ENCODE peak calls at places on chromosomes 12 and 14, in seven cellular contexts. One of them, this sample, is unnamed.
A peak's percentile ranks its signal among the peaks of the same experiment; 100 is the strongest.

GRCh38 chr12:98894412-98895085 is 249.5 kb downstream of the APAF1 start:
- DNase-seq in ovary: no peak
- DNase-seq in tibial nerve: no peak
- DNase-seq in H1: peak; percentile 69
- DNase-seq in transverse colon: no peak
- DNase-seq in esophagus muscularis mucosa: no peak
- DNase-seq in A549: no peak
- DNase-seq in this sample: no peak

GRCh38 chr12:94207467-94208432 is 59.4 kb downstream of the PLXNC1 start:
- DNase-seq in ovary: no peak
- DNase-seq in tibial nerve: peak; percentile 14
- DNase-seq in H1: no peak
- DNase-seq in transverse colon: peak; percentile 41
- DNase-seq in esophagus muscularis mucosa: no peak
- DNase-seq in A549: no peak
- DNase-seq in this sample: no peak

GRCh38 chr12:55636116-55636655 is 506 bp upstream of the OR10P1 start:
- DNase-seq in ovary: no peak
- DNase-seq in tibial nerve: no peak
- DNase-seq in H1: no peak
- DNase-seq in transverse colon: no peak
- DNase-seq in esophagus muscularis mucosa: no peak
- DNase-seq in A549: no peak
- DNase-seq in this sample: no peak

GRCh38 chr12:15757553-15758255 is 31.5 kb downstream of the EPS8 start:
- DNase-seq in ovary: no peak
- DNase-seq in tibial nerve: no peak
- DNase-seq in H1: no peak
- DNase-seq in transverse colon: no peak
- DNase-seq in esophagus muscularis mucosa: no peak
- DNase-seq in A549: peak; percentile 92
- DNase-seq in this sample: peak; percentile 29

GRCh38 chr14:76564471-76565119 is 188.7 kb downstream of the ESRRB start:
- DNase-seq in ovary: no peak
- DNase-seq in tibial nerve: no peak
- DNase-seq in H1: no peak
- DNase-seq in transverse colon: no peak
- DNase-seq in esophagus muscularis mucosa: no peak
- DNase-seq in A549: peak; percentile 60
- DNase-seq in this sample: no peak

GRCh38 chr14:96098309-96098998 is 59.3 kb downstream of the C14orf132 start:
- DNase-seq in ovary: no peak
- DNase-seq in tibial nerve: no peak
- DNase-seq in H1: peak; percentile 75
- DNase-seq in transverse colon: no peak
- DNase-seq in esophagus muscularis mucosa: no peak
- DNase-seq in A549: peak; percentile 78
- DNase-seq in this sample: peak; percentile 56

GRCh38 chr12:67415473-67415872 is 146.3 kb downstream of the CAND1 start:
- DNase-seq in ovary: no peak
- DNase-seq in tibial nerve: peak; percentile 16
- DNase-seq in H1: no peak
- DNase-seq in transverse colon: no peak
- DNase-seq in esophagus muscularis mucosa: no peak
- DNase-seq in A549: peak; percentile 34
- DNase-seq in this sample: no peak

GRCh38 chr14:35438910-35439713 is 34.6 kb upstream of the NFKBIA start:
- DNase-seq in ovary: no peak
- DNase-seq in tibial nerve: no peak
- DNase-seq in H1: no peak
- DNase-seq in transverse colon: no peak
- DNase-seq in esophagus muscularis mucosa: peak; percentile 53
- DNase-seq in A549: peak; percentile 22
- DNase-seq in this sample: no peak

GRCh38 chr12:121357331-121357730 is 5.1 kb upstream of the ANAPC5 start:
- DNase-seq in ovary: no peak
- DNase-seq in tibial nerve: no peak
- DNase-seq in H1: no peak
- DNase-seq in transverse colon: no peak
- DNase-seq in esophagus muscularis mucosa: no peak
- DNase-seq in A549: no peak
- DNase-seq in this sample: no peak

GRCh38 chr12:130337476-130338303 is at the start of gene PIWIL1:
- DNase-seq in ovary: no peak
- DNase-seq in tibial nerve: no peak
- DNase-seq in H1: no peak
- DNase-seq in transverse colon: no peak
- DNase-seq in esophagus muscularis mucosa: no peak
- DNase-seq in A549: no peak
- DNase-seq in this sample: no peak

GRCh38 chr14:70168401-70168800 is 20.4 kb downstream of the SLC8A3 start:
- DNase-seq in ovary: no peak
- DNase-seq in tibial nerve: no peak
- DNase-seq in H1: no peak
- DNase-seq in transverse colon: no peak
- DNase-seq in esophagus muscularis mucosa: no peak
- DNase-seq in A549: no peak
- DNase-seq in this sample: no peak

GRCh38 chr12:15446798-15447197 is 124.5 kb downstream of the PTPRO start:
- DNase-seq in ovary: no peak
- DNase-seq in tibial nerve: no peak
- DNase-seq in H1: no peak
- DNase-seq in transverse colon: no peak
- DNase-seq in esophagus muscularis mucosa: no peak
- DNase-seq in A549: peak; percentile 25
- DNase-seq in this sample: no peak

GRCh38 chr14:70884595-70885342 is 22.5 kb upstream of the PCNX1 start:
- DNase-seq in ovary: no peak
- DNase-seq in tibial nerve: no peak
- DNase-seq in H1: no peak
- DNase-seq in transverse colon: no peak
- DNase-seq in esophagus muscularis mucosa: peak; percentile 79
- DNase-seq in A549: no peak
- DNase-seq in this sample: no peak

GRCh38 chr14:92596328-92596943 is 82.9 kb downstream of the RIN3 start:
- DNase-seq in ovary: no peak
- DNase-seq in tibial nerve: no peak
- DNase-seq in H1: no peak
- DNase-seq in transverse colon: no peak
- DNase-seq in esophagus muscularis mucosa: no peak
- DNase-seq in A549: no peak
- DNase-seq in this sample: no peak

GRCh38 chr14:59331217-59331616 is 134.0 kb downstream of the GPR135 start:
- DNase-seq in ovary: no peak
- DNase-seq in tibial nerve: no peak
- DNase-seq in H1: no peak
- DNase-seq in transverse colon: no peak
- DNase-seq in esophagus muscularis mucosa: no peak
- DNase-seq in A549: no peak
- DNase-seq in this sample: no peak

GRCh38 chr14:95514131-95515079 is 2.0 kb downstream of the SYNE3 start:
- DNase-seq in ovary: no peak
- DNase-seq in tibial nerve: no peak
- DNase-seq in H1: no peak
- DNase-seq in transverse colon: no peak
- DNase-seq in esophagus muscularis mucosa: no peak
- DNase-seq in A549: no peak
- DNase-seq in this sample: no peak

GRCh38 chr14:79665556-79665955 is 545.7 kb downstream of the DIO2 start:
- DNase-seq in ovary: no peak
- DNase-seq in tibial nerve: no peak
- DNase-seq in H1: no peak
- DNase-seq in transverse colon: no peak
- DNase-seq in esophagus muscularis mucosa: no peak
- DNase-seq in A549: no peak
- DNase-seq in this sample: no peak

GRCh38 chr12:94458882-94459772 is 540 bp downstream of the CEP83 start:
- DNase-seq in ovary: no peak
- DNase-seq in tibial nerve: peak; percentile 6
- DNase-seq in H1: no peak
- DNase-seq in transverse colon: no peak
- DNase-seq in esophagus muscularis mucosa: no peak
- DNase-seq in A549: peak; percentile 13
- DNase-seq in this sample: no peak

GRCh38 chr14:100278702-100279101 is 27.5 kb downstream of the SLC25A29 start:
- DNase-seq in ovary: no peak
- DNase-seq in tibial nerve: no peak
- DNase-seq in H1: no peak
- DNase-seq in transverse colon: no peak
- DNase-seq in esophagus muscularis mucosa: no peak
- DNase-seq in A549: no peak
- DNase-seq in this sample: no peak

GRCh38 chr12:34377243-34378035 is 355.1 kb downstream of the ALG10 start:
- DNase-seq in ovary: no peak
- DNase-seq in tibial nerve: no peak
- DNase-seq in H1: no peak
- DNase-seq in transverse colon: no peak
- DNase-seq in esophagus muscularis mucosa: no peak
- DNase-seq in A549: no peak
- DNase-seq in this sample: no peak

GRCh38 chr12:75636607-75637006 is 125.2 kb upstream of the KRR1 start:
- DNase-seq in ovary: no peak
- DNase-seq in tibial nerve: no peak
- DNase-seq in H1: no peak
- DNase-seq in transverse colon: no peak
- DNase-seq in esophagus muscularis mucosa: no peak
- DNase-seq in A549: no peak
- DNase-seq in this sample: no peak

GRCh38 chr12:96770239-96770780 is 136.7 kb upstream of the NEDD1 start:
- DNase-seq in ovary: no peak
- DNase-seq in tibial nerve: no peak
- DNase-seq in H1: no peak
- DNase-seq in transverse colon: no peak
- DNase-seq in esophagus muscularis mucosa: no peak
- DNase-seq in A549: peak; percentile 30
- DNase-seq in this sample: no peak

GRCh38 chr14:103847954-103848719 is 762 bp upstream of the PPP1R13B start:
- DNase-seq in ovary: peak; percentile 74
- DNase-seq in tibial nerve: no peak
- DNase-seq in H1: peak; percentile 83
- DNase-seq in transverse colon: peak; percentile 37
- DNase-seq in esophagus muscularis mucosa: no peak
- DNase-seq in A549: no peak
- DNase-seq in this sample: no peak

GRCh38 chr12:47071241-47071852 is 8.1 kb upstream of the PCED1B start:
- DNase-seq in ovary: no peak
- DNase-seq in tibial nerve: no peak
- DNase-seq in H1: no peak
- DNase-seq in transverse colon: no peak
- DNase-seq in esophagus muscularis mucosa: no peak
- DNase-seq in A549: peak; percentile 72
- DNase-seq in this sample: no peak

GRCh38 chr14:24887623-24888304 is 162.2 kb downstream of the STXBP6 start:
- DNase-seq in ovary: no peak
- DNase-seq in tibial nerve: no peak
- DNase-seq in H1: no peak
- DNase-seq in transverse colon: no peak
- DNase-seq in esophagus muscularis mucosa: no peak
- DNase-seq in A549: no peak
- DNase-seq in this sample: no peak

GRCh38 chr14:68274722-68275121 is 455.1 kb downstream of the RAD51B start:
- DNase-seq in ovary: no peak
- DNase-seq in tibial nerve: no peak
- DNase-seq in H1: no peak
- DNase-seq in transverse colon: no peak
- DNase-seq in esophagus muscularis mucosa: no peak
- DNase-seq in A549: no peak
- DNase-seq in this sample: no peak
- TF ChIP-seq CTCF in ovary: no peak
- TF ChIP-seq CTCF in tibial nerve: no peak
- TF ChIP-seq CTCF in H1: no peak
- TF ChIP-seq CTCF in transverse colon: no peak
- TF ChIP-seq CTCF in esophagus muscularis mucosa: no peak
- TF ChIP-seq CTCF in A549: no peak
- TF ChIP-seq CTCF in this sample: no peak

DNA sequence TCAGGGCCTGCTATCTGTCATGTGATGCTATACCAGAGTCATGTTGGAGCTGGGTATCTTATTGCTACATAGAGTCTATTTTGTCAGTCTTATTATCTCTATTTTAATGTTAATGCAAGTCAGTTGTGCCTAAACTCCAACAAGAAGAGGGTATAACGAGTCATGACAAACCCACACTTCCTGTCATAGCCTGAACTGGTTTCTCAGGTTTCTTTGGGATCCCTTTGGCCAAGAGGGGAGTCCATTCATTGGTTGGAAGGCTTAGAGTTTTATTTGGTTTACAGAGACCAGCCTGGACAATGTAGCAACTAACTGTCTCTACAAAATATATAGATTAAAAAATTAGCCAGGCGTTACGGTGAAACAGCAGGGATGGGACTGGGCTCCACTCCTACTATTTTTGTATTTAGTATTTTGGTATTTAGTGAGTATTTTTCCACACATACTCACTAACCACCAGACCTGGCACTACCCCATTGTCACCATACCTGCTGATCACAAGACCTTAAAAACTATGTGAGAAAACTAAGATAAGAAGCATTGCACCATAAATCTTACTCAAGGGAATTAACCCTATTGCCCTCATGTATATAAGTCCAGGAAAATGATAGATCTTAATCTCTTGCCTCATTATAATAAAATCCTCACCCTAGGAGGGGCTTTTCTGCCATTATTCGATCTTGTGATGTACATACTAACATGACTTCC is 387.5 kb downstream of the IPO8 start:
- DNase-seq in ovary: no peak
- DNase-seq in tibial nerve: no peak
- DNase-seq in H1: no peak
- DNase-seq in transverse colon: no peak
- DNase-seq in esophagus muscularis mucosa: peak; percentile 37
- DNase-seq in A549: no peak
- DNase-seq in this sample: no peak
- TF ChIP-seq EP300 in ovary: no peak
- TF ChIP-seq EP300 in tibial nerve: no peak
- TF ChIP-seq EP300 in H1: no peak
- TF ChIP-seq EP300 in transverse colon: no peak
- TF ChIP-seq EP300 in esophagus muscularis mucosa: no peak
- TF ChIP-seq EP300 in A549: no peak
- TF ChIP-seq EP300 in this sample: no peak

GRCh38 chr14:106686533-106686932 is 1160.2 kb downstream of the TMEM121 start:
- DNase-seq in ovary: no peak
- DNase-seq in tibial nerve: no peak
- DNase-seq in H1: no peak
- DNase-seq in transverse colon: no peak
- DNase-seq in esophagus muscularis mucosa: no peak
- DNase-seq in A549: no peak
- DNase-seq in this sample: no peak
- H3K9me3 ChIP-seq in ovary: no peaks in the 10 kb centered on the region
- H3K9me3 ChIP-seq in tibial nerve: no peaks in the 10 kb centered on the region
- H3K9me3 ChIP-seq in H1: peaks cover 69% of the 10 kb centered on the region
- H3K9me3 ChIP-seq in transverse colon: no peaks in the 10 kb centered on the region
- H3K9me3 ChIP-seq in esophagus muscularis mucosa: no peaks in the 10 kb centered on the region
- H3K9me3 ChIP-seq in A549: no peaks in the 10 kb centered on the region
- H3K9me3 ChIP-seq in this sample: peaks cover 2% of the 10 kb centered on the region

DNA sequence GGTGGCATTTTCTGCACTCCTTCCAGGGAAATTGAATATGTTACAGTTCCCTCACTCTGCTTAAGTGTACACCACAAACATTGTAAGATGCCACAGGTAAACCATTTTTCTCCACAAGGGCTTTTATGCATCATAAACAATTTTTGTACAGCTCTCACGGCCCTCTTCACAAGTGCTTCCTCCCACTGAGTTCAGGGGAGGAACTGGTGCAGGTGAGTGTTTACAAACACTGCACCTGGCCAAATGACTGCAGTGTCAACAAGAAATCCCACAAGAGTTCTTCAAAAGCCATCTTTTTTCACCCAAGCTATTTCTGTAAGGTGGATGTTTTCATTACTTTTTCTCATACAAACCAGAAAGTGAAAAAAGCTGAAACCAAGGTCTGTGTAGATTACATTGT is 973.2 kb downstream of the AACS start:
- DNase-seq in ovary: no peak
- DNase-seq in tibial nerve: no peak
- DNase-seq in H1: no peak
- DNase-seq in transverse colon: no peak
- DNase-seq in esophagus muscularis mucosa: no peak
- DNase-seq in A549: no peak
- DNase-seq in this sample: no peak
- TF ChIP-seq CTCF in ovary: no peak
- TF ChIP-seq CTCF in tibial nerve: no peak
- TF ChIP-seq CTCF in H1: no peak
- TF ChIP-seq CTCF in transverse colon: no peak
- TF ChIP-seq CTCF in esophagus muscularis mucosa: no peak
- TF ChIP-seq CTCF in A549: no peak
- TF ChIP-seq CTCF in this sample: no peak

This sample was measured in stomach.